ENCODE peak calls at places on chromosomes 5 and 9, in nine cellular contexts. One of them, this sample, is unnamed.

GRCh38 chr9:96087669-96088299 is 212.3 kb downstream of the ERCC6L2 start:
- DNase-seq in CD4-positive, alpha-beta memory T cell: no peak
- DNase-seq in small intestine: peak; percentile 48
- DNase-seq in heart right ventricle: no peak
- DNase-seq in endodermal cell: peak; percentile 89
- DNase-seq in H9: peak; percentile 44
- DNase-seq in lower lobe of right lung: no peak
- DNase-seq in GM23338: peak; percentile 67
- DNase-seq in CD8-positive, alpha-beta memory T cell: no peak
- DNase-seq in this sample: no peak

GRCh38 chr9:1722404-1722803 is 292.7 kb upstream of the SMARCA2 start:
- DNase-seq in CD4-positive, alpha-beta memory T cell: no peak
- DNase-seq in small intestine: peak; percentile 7
- DNase-seq in heart right ventricle: no peak
- DNase-seq in endodermal cell: peak; percentile 70
- DNase-seq in H9: peak; percentile 50
- DNase-seq in lower lobe of right lung: no peak
- DNase-seq in GM23338: peak; percentile 69
- DNase-seq in CD8-positive, alpha-beta memory T cell: no peak
- DNase-seq in this sample: no peak

GRCh38 chr5:149345892-149346222 is 558 bp downstream of the GRPEL2 start:
- DNase-seq in CD4-positive, alpha-beta memory T cell: no peak
- DNase-seq in small intestine: no peak
- DNase-seq in heart right ventricle: no peak
- DNase-seq in endodermal cell: no peak
- DNase-seq in H9: no peak
- DNase-seq in lower lobe of right lung: no peak
- DNase-seq in GM23338: peak; percentile 61
- DNase-seq in CD8-positive, alpha-beta memory T cell: peak; percentile 19
- DNase-seq in this sample: no peak

GRCh38 chr9:35191105-35191504 is 29.3 kb downstream of the UNC13B start:
- DNase-seq in CD4-positive, alpha-beta memory T cell: no peak
- DNase-seq in small intestine: no peak
- DNase-seq in heart right ventricle: no peak
- DNase-seq in endodermal cell: no peak
- DNase-seq in H9: no peak
- DNase-seq in lower lobe of right lung: no peak
- DNase-seq in GM23338: no peak
- DNase-seq in CD8-positive, alpha-beta memory T cell: no peak
- DNase-seq in this sample: no peak

GRCh38 chr9:111601237-111602018 is 2.0 kb upstream of the PTGR1 start:
- DNase-seq in CD4-positive, alpha-beta memory T cell: no peak
- DNase-seq in small intestine: peak; percentile 79
- DNase-seq in heart right ventricle: no peak
- DNase-seq in endodermal cell: no peak
- DNase-seq in H9: no peak
- DNase-seq in lower lobe of right lung: no peak
- DNase-seq in GM23338: no peak
- DNase-seq in CD8-positive, alpha-beta memory T cell: no peak
- DNase-seq in this sample: no peak

GRCh38 chr9:100066539-100066938 is 32.3 kb downstream of the ERP44 start:
- DNase-seq in CD4-positive, alpha-beta memory T cell: no peak
- DNase-seq in small intestine: peak; percentile 78
- DNase-seq in heart right ventricle: no peak
- DNase-seq in endodermal cell: no peak
- DNase-seq in H9: no peak
- DNase-seq in lower lobe of right lung: no peak
- DNase-seq in GM23338: no peak
- DNase-seq in CD8-positive, alpha-beta memory T cell: no peak
- DNase-seq in this sample: no peak

GRCh38 chr5:107508083-107508482 is 162.7 kb downstream of the EFNA5 start:
- DNase-seq in CD4-positive, alpha-beta memory T cell: no peak
- DNase-seq in small intestine: no peak
- DNase-seq in heart right ventricle: no peak
- DNase-seq in endodermal cell: no peak
- DNase-seq in H9: no peak
- DNase-seq in lower lobe of right lung: no peak
- DNase-seq in GM23338: no peak
- DNase-seq in CD8-positive, alpha-beta memory T cell: no peak
- DNase-seq in this sample: no peak

GRCh38 chr5:139985290-139985689 is 57.8 kb downstream of the NRG2 start:
- DNase-seq in CD4-positive, alpha-beta memory T cell: no peak
- DNase-seq in small intestine: no peak
- DNase-seq in heart right ventricle: no peak
- DNase-seq in endodermal cell: no peak
- DNase-seq in H9: no peak
- DNase-seq in lower lobe of right lung: no peak
- DNase-seq in GM23338: no peak
- DNase-seq in CD8-positive, alpha-beta memory T cell: no peak
- DNase-seq in this sample: peak; percentile 30

GRCh38 chr5:32909207-32909606 is 198.1 kb downstream of the NPR3 start:
- DNase-seq in CD4-positive, alpha-beta memory T cell: no peak
- DNase-seq in small intestine: no peak
- DNase-seq in heart right ventricle: no peak
- DNase-seq in endodermal cell: no peak
- DNase-seq in H9: no peak
- DNase-seq in lower lobe of right lung: no peak
- DNase-seq in GM23338: no peak
- DNase-seq in CD8-positive, alpha-beta memory T cell: no peak
- DNase-seq in this sample: no peak

GRCh38 chr5:51279983-51280382 is 103.3 kb upstream of the ISL1 start:
- DNase-seq in CD4-positive, alpha-beta memory T cell: no peak
- DNase-seq in small intestine: no peak
- DNase-seq in heart right ventricle: no peak
- DNase-seq in endodermal cell: peak; percentile 52
- DNase-seq in H9: no peak
- DNase-seq in lower lobe of right lung: no peak
- DNase-seq in GM23338: peak; percentile 11
- DNase-seq in CD8-positive, alpha-beta memory T cell: no peak
- DNase-seq in this sample: no peak

GRCh38 chr5:154826-155225 is 36.5 kb upstream of the LRRC14B start:
- DNase-seq in CD4-positive, alpha-beta memory T cell: no peak
- DNase-seq in small intestine: no peak
- DNase-seq in heart right ventricle: no peak
- DNase-seq in endodermal cell: no peak
- DNase-seq in H9: no peak
- DNase-seq in lower lobe of right lung: no peak
- DNase-seq in GM23338: no peak
- DNase-seq in CD8-positive, alpha-beta memory T cell: no peak
- DNase-seq in this sample: no peak

DNA sequence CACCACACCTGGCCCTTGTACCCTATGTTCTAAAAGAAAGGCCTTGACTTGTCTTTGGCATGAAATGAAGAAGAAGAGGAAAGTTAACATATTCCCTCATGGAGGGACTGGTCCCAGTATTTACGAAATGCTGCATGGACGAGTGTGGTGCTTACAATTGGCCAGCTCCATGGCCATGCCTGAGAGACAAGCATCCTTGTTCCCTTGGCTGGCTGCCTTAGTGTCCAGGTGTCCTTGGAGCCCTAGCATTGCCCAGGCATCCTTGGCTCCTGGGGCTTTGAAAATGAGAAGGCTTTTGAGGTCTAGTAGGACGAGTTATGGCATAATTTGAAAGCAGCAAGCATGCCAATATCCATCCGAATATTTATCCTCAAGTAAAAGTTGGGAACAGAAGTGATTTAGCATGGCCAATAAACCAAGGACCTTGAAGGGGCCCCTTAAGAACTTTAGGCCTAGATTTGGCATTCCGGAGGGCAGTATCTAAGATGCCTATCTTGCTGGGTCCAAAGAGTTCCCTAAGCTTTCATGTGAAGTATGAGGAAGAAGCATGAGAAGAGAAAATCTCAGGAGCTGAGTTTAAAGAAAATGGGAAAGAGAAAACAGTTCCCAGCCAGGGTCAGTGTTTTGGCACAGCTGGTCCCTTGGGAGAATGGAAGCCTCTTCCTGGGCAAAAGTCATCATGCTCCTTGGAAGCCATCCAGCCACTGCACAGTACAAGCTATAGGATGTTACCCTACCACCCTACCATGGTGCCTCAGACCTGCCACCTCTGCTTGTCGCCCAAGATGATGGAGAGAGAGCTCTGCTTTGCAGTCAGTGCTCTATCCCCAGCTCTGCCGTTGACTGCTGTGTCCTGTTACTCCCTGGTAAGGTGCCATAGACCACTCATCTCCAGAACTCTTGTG is 91.0 kb downstream of the AOPEP start:
- DNase-seq in CD4-positive, alpha-beta memory T cell: no peak
- DNase-seq in small intestine: no peak
- DNase-seq in heart right ventricle: no peak
- DNase-seq in endodermal cell: no peak
- DNase-seq in H9: no peak
- DNase-seq in lower lobe of right lung: no peak
- DNase-seq in GM23338: no peak
- DNase-seq in CD8-positive, alpha-beta memory T cell: no peak
- DNase-seq in this sample: no peak
- H3K27me3 ChIP-seq in CD4-positive, alpha-beta memory T cell: no peaks in the 10 kb centered on the region
- H3K27me3 ChIP-seq in small intestine: no peaks in the 10 kb centered on the region
- H3K27me3 ChIP-seq in heart right ventricle: no peaks in the 10 kb centered on the region
- H3K27me3 ChIP-seq in endodermal cell: no peaks in the 10 kb centered on the region
- H3K27me3 ChIP-seq in H9: no peaks in the 10 kb centered on the region
- H3K27me3 ChIP-seq in lower lobe of right lung: no peaks in the 10 kb centered on the region
- H3K27me3 ChIP-seq in GM23338: no peaks in the 10 kb centered on the region
- H3K27me3 ChIP-seq in CD8-positive, alpha-beta memory T cell: no peaks in the 10 kb centered on the region
- H3K27me3 ChIP-seq in this sample: no peaks in the 10 kb centered on the region

DNA sequence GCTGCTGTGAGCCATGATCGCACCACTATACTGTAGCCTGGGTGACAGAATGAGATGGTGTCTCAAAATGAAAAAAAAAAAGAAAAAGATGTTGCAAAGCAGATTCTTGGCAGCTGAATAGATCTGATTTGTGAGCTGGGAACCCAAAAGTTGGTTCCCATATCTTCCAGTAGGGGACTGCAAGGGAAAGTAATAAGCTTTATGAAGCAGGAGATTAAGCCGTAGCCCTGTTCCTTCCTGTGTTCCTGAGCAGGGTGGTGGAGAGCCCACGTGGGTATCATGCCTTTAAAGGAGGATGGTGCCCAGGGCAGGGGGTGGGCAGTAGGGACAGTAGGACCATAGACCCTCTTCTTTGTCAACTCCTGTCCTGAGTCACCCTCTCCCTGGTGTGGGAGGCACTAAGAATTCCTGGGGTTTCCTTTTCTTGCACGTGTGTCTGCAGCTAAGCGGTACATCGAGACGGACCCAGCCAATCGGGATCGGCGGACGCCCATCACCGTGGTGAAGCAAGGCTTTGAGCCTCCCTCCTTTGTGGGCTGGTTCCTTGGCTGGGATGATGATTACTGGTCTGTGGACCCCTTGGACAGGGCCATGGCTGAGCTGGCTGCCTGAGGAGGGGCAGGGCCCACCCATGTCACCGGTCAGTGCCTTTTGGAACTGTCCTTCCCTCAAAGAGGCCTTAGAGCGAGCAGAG is 37.9 kb downstream of the STOM start:
- DNase-seq in CD4-positive, alpha-beta memory T cell: no peak
- DNase-seq in small intestine: no peak
- DNase-seq in heart right ventricle: no peak
- DNase-seq in endodermal cell: no peak
- DNase-seq in H9: no peak
- DNase-seq in lower lobe of right lung: no peak
- DNase-seq in GM23338: peak; percentile 22
- DNase-seq in CD8-positive, alpha-beta memory T cell: no peak
- DNase-seq in this sample: no peak
- H3K4me1 ChIP-seq in CD4-positive, alpha-beta memory T cell: no peaks in the 10 kb centered on the region
- H3K4me1 ChIP-seq in small intestine: no peaks in the 10 kb centered on the region
- H3K4me1 ChIP-seq in heart right ventricle: peaks cover 23% of the 10 kb centered on the region
- H3K4me1 ChIP-seq in endodermal cell: no peaks in the 10 kb centered on the region
- H3K4me1 ChIP-seq in H9: no peaks in the 10 kb centered on the region
- H3K4me1 ChIP-seq in lower lobe of right lung: peaks cover 30% of the 10 kb centered on the region
- H3K4me1 ChIP-seq in GM23338: no peaks in the 10 kb centered on the region
- H3K4me1 ChIP-seq in CD8-positive, alpha-beta memory T cell: no peaks in the 10 kb centered on the region
- H3K4me1 ChIP-seq in this sample: peaks cover 22% of the 10 kb centered on the region

DNA sequence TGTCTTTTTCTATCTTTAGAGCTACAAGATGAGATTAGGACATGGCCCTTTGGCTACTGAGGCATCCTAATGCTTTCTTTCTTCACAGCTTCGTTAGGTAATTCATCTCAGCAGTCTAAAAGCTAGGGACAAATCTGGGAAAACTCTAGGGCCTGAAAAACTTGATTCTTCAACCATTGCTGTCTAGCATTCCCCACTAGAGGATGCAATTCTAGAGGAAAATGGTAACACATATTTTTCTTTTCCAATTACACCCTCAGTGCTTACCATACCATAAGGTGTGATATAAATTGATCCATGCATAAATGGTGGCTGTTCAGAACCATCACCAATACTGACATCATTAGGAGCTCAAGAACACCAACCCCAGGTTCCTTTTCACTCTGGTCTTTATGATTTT is 525.8 kb upstream of the TRPC7 start:
- DNase-seq in CD4-positive, alpha-beta memory T cell: no peak
- DNase-seq in small intestine: no peak
- DNase-seq in heart right ventricle: no peak
- DNase-seq in endodermal cell: no peak
- DNase-seq in H9: no peak
- DNase-seq in lower lobe of right lung: no peak
- DNase-seq in GM23338: peak; percentile 4
- DNase-seq in CD8-positive, alpha-beta memory T cell: no peak
- DNase-seq in this sample: no peak
- H3K27me3 ChIP-seq in CD4-positive, alpha-beta memory T cell: no peaks in the 10 kb centered on the region
- H3K27me3 ChIP-seq in small intestine: no peaks in the 10 kb centered on the region
- H3K27me3 ChIP-seq in heart right ventricle: no peaks in the 10 kb centered on the region
- H3K27me3 ChIP-seq in endodermal cell: no peaks in the 10 kb centered on the region
- H3K27me3 ChIP-seq in H9: no peaks in the 10 kb centered on the region
- H3K27me3 ChIP-seq in lower lobe of right lung: no peaks in the 10 kb centered on the region
- H3K27me3 ChIP-seq in GM23338: no peaks in the 10 kb centered on the region
- H3K27me3 ChIP-seq in CD8-positive, alpha-beta memory T cell: no peaks in the 10 kb centered on the region
- H3K27me3 ChIP-seq in this sample: peaks cover 7% of the 10 kb centered on the region

GRCh38 chr5:124232517-124232916 is 513.9 kb downstream of the ZNF608 start:
- DNase-seq in CD4-positive, alpha-beta memory T cell: no peak
- DNase-seq in small intestine: no peak
- DNase-seq in heart right ventricle: no peak
- DNase-seq in endodermal cell: no peak
- DNase-seq in H9: no peak
- DNase-seq in lower lobe of right lung: no peak
- DNase-seq in GM23338: no peak
- DNase-seq in CD8-positive, alpha-beta memory T cell: no peak
- DNase-seq in this sample: no peak

GRCh38 chr5:124236366-124237231 is 509.8 kb downstream of the ZNF608 start:
- DNase-seq in CD4-positive, alpha-beta memory T cell: no peak
- DNase-seq in small intestine: no peak
- DNase-seq in heart right ventricle: no peak
- DNase-seq in endodermal cell: no peak
- DNase-seq in H9: no peak
- DNase-seq in lower lobe of right lung: no peak
- DNase-seq in GM23338: no peak
- DNase-seq in CD8-positive, alpha-beta memory T cell: no peak
- DNase-seq in this sample: no peak

GRCh38 chr5:124235031-124235562 is 511.3 kb downstream of the ZNF608 start:
- DNase-seq in CD4-positive, alpha-beta memory T cell: no peak
- DNase-seq in small intestine: no peak
- DNase-seq in heart right ventricle: no peak
- DNase-seq in endodermal cell: no peak
- DNase-seq in H9: no peak
- DNase-seq in lower lobe of right lung: no peak
- DNase-seq in GM23338: peak; percentile 10
- DNase-seq in CD8-positive, alpha-beta memory T cell: no peak
- DNase-seq in this sample: no peak

GRCh38 chr5:124235576-124235975 is 510.9 kb downstream of the ZNF608 start:
- DNase-seq in CD4-positive, alpha-beta memory T cell: no peak
- DNase-seq in small intestine: no peak
- DNase-seq in heart right ventricle: no peak
- DNase-seq in endodermal cell: no peak
- DNase-seq in H9: no peak
- DNase-seq in lower lobe of right lung: no peak
- DNase-seq in GM23338: peak; percentile 45
- DNase-seq in CD8-positive, alpha-beta memory T cell: no peak
- DNase-seq in this sample: no peak

GRCh38 chr5:124234022-124234899 is 512.2 kb downstream of the ZNF608 start:
- DNase-seq in CD4-positive, alpha-beta memory T cell: no peak
- DNase-seq in small intestine: no peak
- DNase-seq in heart right ventricle: no peak
- DNase-seq in endodermal cell: no peak
- DNase-seq in H9: no peak
- DNase-seq in lower lobe of right lung: no peak
- DNase-seq in GM23338: peak; percentile 25
- DNase-seq in CD8-positive, alpha-beta memory T cell: no peak
- DNase-seq in this sample: no peak
- H3K4me1 ChIP-seq in CD4-positive, alpha-beta memory T cell: no peaks in the 10 kb centered on the region
- H3K4me1 ChIP-seq in small intestine: no peaks in the 10 kb centered on the region
- H3K4me1 ChIP-seq in heart right ventricle: peaks cover 19% of the 10 kb centered on the region
- H3K4me1 ChIP-seq in endodermal cell: peaks cover 3% of the 10 kb centered on the region
- H3K4me1 ChIP-seq in H9: peaks cover 11% of the 10 kb centered on the region
- H3K4me1 ChIP-seq in lower lobe of right lung: no peaks in the 10 kb centered on the region
- H3K4me1 ChIP-seq in GM23338: peaks cover 58% of the 10 kb centered on the region
- H3K4me1 ChIP-seq in CD8-positive, alpha-beta memory T cell: no peaks in the 10 kb centered on the region
- H3K4me1 ChIP-seq in this sample: peaks cover 5% of the 10 kb centered on the region